ENCODE peak calls at places on chromosomes 12 and 14, in six cellular contexts. Q is GM12892, Z is HCT116, A is prostate gland, B is heart left ventricle, J is A549. I is an unnamed sample.

GRCh38 chr12:103469716-103470115 is 26.1 kb downstream of the C12orf42 start:
- DNase-seq in Q (no peak), Z (no peak), J (no peak), A (no peak), B (no peak), I (no peak)

GRCh38 chr14:41604793-41605534 is 1.7 kb upstream of the LRFN5 start:
- DNase-seq in B (peak; percentile 55), Q (no peak), J (no peak), A (no peak), Z (no peak), I (no peak)

GRCh38 chr12:95336387-95337067 is 118.9 kb downstream of the VEZT start:
- DNase-seq in Q (no peak), J (peak; percentile 90), A (peak; percentile 84), Z (peak; percentile 65), B (peak; percentile 72), I (peak; percentile 54)

GRCh38 chr12:79527498-79527897 is 163.3 kb downstream of the PAWR start:
- DNase-seq in J (peak; percentile 39), Z (no peak), Q (no peak), A (no peak), B (no peak), I (no peak)

GRCh38 chr12:131673519-131674265 is 37.2 kb upstream of the SFSWAP start:
- DNase-seq in J (no peak), Q (no peak), A (no peak), Z (no peak), B (no peak), I (no peak)

GRCh38 chr12:126507231-126507630 is 1442.0 kb downstream of the AACS start:
- DNase-seq in A (no peak), B (no peak), J (no peak), Q (no peak), Z (no peak), I (no peak)

GRCh38 chr12:132872975-132873421 is 14.4 kb downstream of the CHFR start:
- DNase-seq in B (no peak), J (no peak), Q (no peak), Z (no peak), A (no peak), I (no peak)

GRCh38 chr12:24280085-24280842 is 330.8 kb upstream of the SOX5 start:
- DNase-seq in A (no peak), J (no peak), Q (no peak), Z (no peak), B (no peak), I (no peak)

GRCh38 chr14:68499451-68499850 is 293.4 kb downstream of the ZFP36L1 start:
- DNase-seq in Q (no peak), Z (no peak), A (no peak), J (no peak), B (no peak), I (no peak)

GRCh38 chr12:64631197-64631596 is 20.9 kb downstream of the RASSF3 start:
- DNase-seq in Q (no peak), A (no peak), J (no peak), B (no peak), Z (no peak), I (no peak)

GRCh38 chr12:64624035-64624434 is 13.7 kb downstream of the RASSF3 start:
- DNase-seq in B (no peak), Q (no peak), A (no peak), Z (no peak), J (no peak), I (no peak)

GRCh38 chr12:64627781-64628180 is 17.5 kb downstream of the RASSF3 start:
- DNase-seq in A (no peak), Q (no peak), Z (no peak), J (peak; percentile 13), B (no peak), I (no peak)

GRCh38 chr12:64621257-64621942 is 11.1 kb downstream of the RASSF3 start:
- DNase-seq in J (no peak), Q (no peak), Z (no peak), A (no peak), B (no peak), I (no peak)

GRCh38 chr12:64625243-64626077 is 15.2 kb downstream of the RASSF3 start:
- DNase-seq in B (peak; percentile 83), J (peak; percentile 92), A (peak; percentile 63), Z (peak; percentile 60), Q (no peak), I (peak; percentile 48)
- TF ChIP-seq POLR2A in B (no peak), J (peak; percentile 14), A (no peak), Z (no peak), Q (peak; percentile 38), I (peak; percentile 41)

DNA sequence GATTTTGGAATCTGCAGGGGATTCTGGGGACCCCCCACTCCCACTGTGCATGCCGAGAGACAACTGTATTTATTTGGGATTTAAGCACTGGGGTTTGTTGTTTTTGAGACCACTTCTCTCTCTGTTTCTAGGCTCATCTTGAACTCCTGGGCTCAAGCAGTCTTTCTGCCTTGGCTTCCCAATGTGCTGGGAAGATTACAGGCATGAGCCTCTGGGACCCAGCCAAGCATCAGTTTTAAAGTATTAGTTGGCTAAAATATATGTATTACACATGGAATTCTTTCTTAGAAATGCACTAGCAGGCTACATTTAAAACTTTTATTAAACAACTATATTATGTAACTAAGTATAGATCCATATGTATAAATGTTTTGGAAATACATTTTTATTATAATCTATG is 78.3 kb downstream of the AEBP2 start:
- DNase-seq in B (no peak), Q (no peak), Z (no peak), A (no peak), J (no peak), I (no peak)
- TF ChIP-seq POLR2A in B (no peak), Q (no peak), Z (no peak), A (no peak), J (no peak), I (no peak)

GRCh38 chr12:6871052-6871957 is 1.8 kb downstream of the SPSB2 start:
- DNase-seq in Z (peak; percentile 56), Q (no peak), B (peak; percentile 35), J (peak; percentile 82), A (no peak), I (peak; percentile 54)
- TF ChIP-seq POLR2A in Z (peak; percentile 74), Q (peak; percentile 51), B (no peak), J (peak; percentile 65), A (no peak), I (peak; percentile 62)

DNA sequence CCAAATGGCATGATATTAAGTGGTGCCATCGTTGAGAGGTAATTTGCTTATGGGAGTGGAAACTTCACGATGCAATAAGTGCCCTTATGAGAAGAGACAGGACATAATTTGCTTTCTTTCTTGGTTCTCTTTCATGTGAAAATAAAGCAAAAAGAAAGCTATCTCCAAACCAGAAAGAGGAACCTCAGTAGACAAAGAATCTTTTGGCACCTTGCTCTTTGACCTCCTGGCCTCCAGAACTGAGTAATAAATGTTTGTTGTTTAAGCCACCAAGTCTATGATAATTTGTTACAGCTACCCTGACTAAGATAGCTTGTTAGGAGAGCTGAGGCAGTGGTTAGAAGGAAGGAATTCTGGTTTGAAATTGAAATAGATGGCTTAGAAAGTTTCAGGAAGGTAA is 39.6 kb downstream of the CCER1 start:
- DNase-seq in B (no peak), Z (no peak), Q (no peak), A (no peak), J (no peak), I (no peak)
- TF ChIP-seq POLR2A in B (no peak), Z (no peak), Q (no peak), A (no peak), J (no peak), I (no peak)

GRCh38 chr12:56158926-56159461 is 835 bp downstream of the MYL6 start:
- DNase-seq in Q (no peak), Z (no peak), A (peak; percentile 88), J (peak; percentile 72), B (peak; percentile 92), I (peak; percentile 80)
- TF ChIP-seq POLR2A in Q (no peak), Z (no peak), A (peak; percentile 78), J (peak; percentile 34), B (peak; percentile 70), I (no peak)

I was measured in erythroblast.